ENCODE peak calls at places on chromosomes 4 and X, in nine cellular contexts. One of them, this sample, is unnamed.

GRCh38 chrX:140503230-140503585 is 1.7 kb downstream of the SOX3 start:
- DNase-seq in naive B cell: no peak
- DNase-seq in upper lobe of right lung: no peak
- DNase-seq in activated CD4-positive, CD25-positive, alpha-beta regulatory T cell treated with anti-CD3 and anti-CD28 coated beads, Interleukin-2, amount 50 U/mL, for 72 hours: no peak
- DNase-seq in activated CD8-positive, alpha-beta memory T cell treated with anti-CD3 and anti-CD28 coated beads for 48 hours: no peak
- DNase-seq in AG04450: no peak
- DNase-seq in non-pigmented ciliary epithelial cell: no peak
- DNase-seq in neural crest cell: no peak
- DNase-seq in effector memory CD8-positive, alpha-beta T cell: no peak
- DNase-seq in this sample: peak; percentile 3

GRCh38 chr4:122700178-122700725 is 32.3 kb upstream of the BBS12 start:
- DNase-seq in neural crest cell: no peak
- DNase-seq in activated CD4-positive, CD25-positive, alpha-beta regulatory T cell treated with anti-CD3 and anti-CD28 coated beads, Interleukin-2, amount 50 U/mL, for 72 hours: no peak
- DNase-seq in effector memory CD8-positive, alpha-beta T cell: no peak
- DNase-seq in activated CD8-positive, alpha-beta memory T cell treated with anti-CD3 and anti-CD28 coated beads for 48 hours: no peak
- DNase-seq in naive B cell: no peak
- DNase-seq in AG04450: no peak
- DNase-seq in non-pigmented ciliary epithelial cell: peak; percentile 45
- DNase-seq in upper lobe of right lung: no peak
- DNase-seq in this sample: no peak

GRCh38 chr4:2830632-2831610 is 12.7 kb upstream of the ADD1 start:
- DNase-seq in upper lobe of right lung: no peak
- DNase-seq in naive B cell: no peak
- DNase-seq in activated CD8-positive, alpha-beta memory T cell treated with anti-CD3 and anti-CD28 coated beads for 48 hours: no peak
- DNase-seq in neural crest cell: no peak
- DNase-seq in effector memory CD8-positive, alpha-beta T cell: no peak
- DNase-seq in AG04450: no peak
- DNase-seq in non-pigmented ciliary epithelial cell: no peak
- DNase-seq in activated CD4-positive, CD25-positive, alpha-beta regulatory T cell treated with anti-CD3 and anti-CD28 coated beads, Interleukin-2, amount 50 U/mL, for 72 hours: peak; percentile 26
- DNase-seq in this sample: no peak

GRCh38 chrX:16462912-16463311 is 187.0 kb upstream of the S100G start:
- DNase-seq in naive B cell: no peak
- DNase-seq in activated CD8-positive, alpha-beta memory T cell treated with anti-CD3 and anti-CD28 coated beads for 48 hours: no peak
- DNase-seq in AG04450: peak; percentile 81
- DNase-seq in effector memory CD8-positive, alpha-beta T cell: no peak
- DNase-seq in activated CD4-positive, CD25-positive, alpha-beta regulatory T cell treated with anti-CD3 and anti-CD28 coated beads, Interleukin-2, amount 50 U/mL, for 72 hours: no peak
- DNase-seq in neural crest cell: no peak
- DNase-seq in upper lobe of right lung: no peak
- DNase-seq in non-pigmented ciliary epithelial cell: no peak
- DNase-seq in this sample: peak; percentile 29

GRCh38 chrX:111394581-111394980 is 17.4 kb downstream of the DCX start:
- DNase-seq in AG04450: no peak
- DNase-seq in upper lobe of right lung: no peak
- DNase-seq in non-pigmented ciliary epithelial cell: no peak
- DNase-seq in neural crest cell: no peak
- DNase-seq in naive B cell: no peak
- DNase-seq in effector memory CD8-positive, alpha-beta T cell: no peak
- DNase-seq in activated CD4-positive, CD25-positive, alpha-beta regulatory T cell treated with anti-CD3 and anti-CD28 coated beads, Interleukin-2, amount 50 U/mL, for 72 hours: no peak
- DNase-seq in activated CD8-positive, alpha-beta memory T cell treated with anti-CD3 and anti-CD28 coated beads for 48 hours: no peak
- DNase-seq in this sample: no peak

GRCh38 chr4:78775278-78776030 is 696 bp upstream of the BMP2K start:
- DNase-seq in effector memory CD8-positive, alpha-beta T cell: peak; percentile 82
- DNase-seq in neural crest cell: peak; percentile 72
- DNase-seq in upper lobe of right lung: peak; percentile 95
- DNase-seq in AG04450: no peak
- DNase-seq in non-pigmented ciliary epithelial cell: no peak
- DNase-seq in activated CD8-positive, alpha-beta memory T cell treated with anti-CD3 and anti-CD28 coated beads for 48 hours: peak; percentile 19
- DNase-seq in naive B cell: peak; percentile 93
- DNase-seq in activated CD4-positive, CD25-positive, alpha-beta regulatory T cell treated with anti-CD3 and anti-CD28 coated beads, Interleukin-2, amount 50 U/mL, for 72 hours: no peak
- DNase-seq in this sample: peak; percentile 88

GRCh38 chrX:118423558-118423957 is 72.1 kb upstream of the DOCK11 start:
- DNase-seq in activated CD4-positive, CD25-positive, alpha-beta regulatory T cell treated with anti-CD3 and anti-CD28 coated beads, Interleukin-2, amount 50 U/mL, for 72 hours: no peak
- DNase-seq in neural crest cell: no peak
- DNase-seq in non-pigmented ciliary epithelial cell: no peak
- DNase-seq in activated CD8-positive, alpha-beta memory T cell treated with anti-CD3 and anti-CD28 coated beads for 48 hours: no peak
- DNase-seq in naive B cell: no peak
- DNase-seq in upper lobe of right lung: no peak
- DNase-seq in AG04450: no peak
- DNase-seq in effector memory CD8-positive, alpha-beta T cell: no peak
- DNase-seq in this sample: no peak

GRCh38 chr4:84814100-84814750 is 152.3 kb downstream of the WDFY3 start:
- DNase-seq in neural crest cell: no peak
- DNase-seq in effector memory CD8-positive, alpha-beta T cell: no peak
- DNase-seq in naive B cell: no peak
- DNase-seq in AG04450: peak; percentile 61
- DNase-seq in upper lobe of right lung: no peak
- DNase-seq in non-pigmented ciliary epithelial cell: peak; percentile 89
- DNase-seq in activated CD4-positive, CD25-positive, alpha-beta regulatory T cell treated with anti-CD3 and anti-CD28 coated beads, Interleukin-2, amount 50 U/mL, for 72 hours: no peak
- DNase-seq in activated CD8-positive, alpha-beta memory T cell treated with anti-CD3 and anti-CD28 coated beads for 48 hours: no peak
- DNase-seq in this sample: no peak

GRCh38 chr4:96913437-96914075 is 1073.7 kb downstream of the PDHA2 start:
- DNase-seq in effector memory CD8-positive, alpha-beta T cell: no peak
- DNase-seq in non-pigmented ciliary epithelial cell: peak; percentile 30
- DNase-seq in naive B cell: no peak
- DNase-seq in activated CD4-positive, CD25-positive, alpha-beta regulatory T cell treated with anti-CD3 and anti-CD28 coated beads, Interleukin-2, amount 50 U/mL, for 72 hours: no peak
- DNase-seq in upper lobe of right lung: no peak
- DNase-seq in AG04450: no peak
- DNase-seq in neural crest cell: no peak
- DNase-seq in activated CD8-positive, alpha-beta memory T cell treated with anti-CD3 and anti-CD28 coated beads for 48 hours: no peak
- DNase-seq in this sample: peak; percentile 46

GRCh38 chrX:101462892-101463291 is 22.4 kb upstream of the ARMCX4 start:
- DNase-seq in activated CD8-positive, alpha-beta memory T cell treated with anti-CD3 and anti-CD28 coated beads for 48 hours: no peak
- DNase-seq in upper lobe of right lung: no peak
- DNase-seq in neural crest cell: no peak
- DNase-seq in non-pigmented ciliary epithelial cell: no peak
- DNase-seq in naive B cell: no peak
- DNase-seq in activated CD4-positive, CD25-positive, alpha-beta regulatory T cell treated with anti-CD3 and anti-CD28 coated beads, Interleukin-2, amount 50 U/mL, for 72 hours: no peak
- DNase-seq in AG04450: no peak
- DNase-seq in effector memory CD8-positive, alpha-beta T cell: no peak
- DNase-seq in this sample: no peak

GRCh38 chr4:13980317-13980716 is 352.8 kb upstream of the BOD1L1 start:
- DNase-seq in AG04450: peak; percentile 76
- DNase-seq in upper lobe of right lung: no peak
- DNase-seq in non-pigmented ciliary epithelial cell: peak; percentile 91
- DNase-seq in neural crest cell: no peak
- DNase-seq in naive B cell: no peak
- DNase-seq in activated CD8-positive, alpha-beta memory T cell treated with anti-CD3 and anti-CD28 coated beads for 48 hours: no peak
- DNase-seq in activated CD4-positive, CD25-positive, alpha-beta regulatory T cell treated with anti-CD3 and anti-CD28 coated beads, Interleukin-2, amount 50 U/mL, for 72 hours: no peak
- DNase-seq in effector memory CD8-positive, alpha-beta T cell: no peak
- DNase-seq in this sample: no peak

GRCh38 chr4:26220704-26221103 is 100.1 kb upstream of the RBPJ start:
- DNase-seq in activated CD4-positive, CD25-positive, alpha-beta regulatory T cell treated with anti-CD3 and anti-CD28 coated beads, Interleukin-2, amount 50 U/mL, for 72 hours: no peak
- DNase-seq in naive B cell: no peak
- DNase-seq in neural crest cell: no peak
- DNase-seq in effector memory CD8-positive, alpha-beta T cell: no peak
- DNase-seq in upper lobe of right lung: no peak
- DNase-seq in non-pigmented ciliary epithelial cell: peak; percentile 55
- DNase-seq in activated CD8-positive, alpha-beta memory T cell treated with anti-CD3 and anti-CD28 coated beads for 48 hours: no peak
- DNase-seq in AG04450: peak; percentile 39
- DNase-seq in this sample: no peak

GRCh38 chrX:24202465-24203031 is 53.0 kb downstream of the ZFX start:
- DNase-seq in naive B cell: no peak
- DNase-seq in non-pigmented ciliary epithelial cell: no peak
- DNase-seq in effector memory CD8-positive, alpha-beta T cell: no peak
- DNase-seq in upper lobe of right lung: no peak
- DNase-seq in activated CD8-positive, alpha-beta memory T cell treated with anti-CD3 and anti-CD28 coated beads for 48 hours: no peak
- DNase-seq in AG04450: no peak
- DNase-seq in neural crest cell: no peak
- DNase-seq in activated CD4-positive, CD25-positive, alpha-beta regulatory T cell treated with anti-CD3 and anti-CD28 coated beads, Interleukin-2, amount 50 U/mL, for 72 hours: no peak
- DNase-seq in this sample: no peak